ENCODE peak calls at places on chromosomes 11 and 22, in eight cellular contexts. One of them, this sample, is unnamed.
A peak's percentile ranks its signal among the peaks of the same experiment; 100 is the strongest.

GRCh38 chr22:33025675-33026074 is 32.5 kb downstream of the SYN3 start:
- DNase-seq in fibroblast of the conjunctiva: no peak
- DNase-seq in colonic mucosa: no peak
- DNase-seq in adrenal gland: no peak
- DNase-seq in activated T-cell treated with anti-CD3 and anti-CD28 coated beads for 1 hour: no peak
- DNase-seq in thoracic aorta: no peak
- DNase-seq in LoVo: no peak
- DNase-seq in WERI-Rb-1: no peak
- DNase-seq in this sample: no peak

GRCh38 chr11:76763573-76764348 is 19.4 kb upstream of the TSKU start:
- DNase-seq in colonic mucosa: no peak
- DNase-seq in activated T-cell treated with anti-CD3 and anti-CD28 coated beads for 1 hour: no peak
- DNase-seq in thoracic aorta: no peak
- DNase-seq in WERI-Rb-1: no peak
- DNase-seq in fibroblast of the conjunctiva: no peak
- DNase-seq in LoVo: no peak
- DNase-seq in adrenal gland: no peak
- DNase-seq in this sample: no peak

GRCh38 chr22:26474687-26475086 is 8.9 kb downstream of the HPS4 start:
- DNase-seq in activated T-cell treated with anti-CD3 and anti-CD28 coated beads for 1 hour: no peak
- DNase-seq in WERI-Rb-1: no peak
- DNase-seq in thoracic aorta: no peak
- DNase-seq in adrenal gland: no peak
- DNase-seq in LoVo: no peak
- DNase-seq in colonic mucosa: no peak
- DNase-seq in fibroblast of the conjunctiva: no peak
- DNase-seq in this sample: no peak

GRCh38 chr11:69954756-69955155 is 123.4 kb upstream of the ANO1 start:
- DNase-seq in LoVo: no peak
- DNase-seq in WERI-Rb-1: no peak
- DNase-seq in adrenal gland: no peak
- DNase-seq in fibroblast of the conjunctiva: no peak
- DNase-seq in activated T-cell treated with anti-CD3 and anti-CD28 coated beads for 1 hour: no peak
- DNase-seq in colonic mucosa: no peak
- DNase-seq in thoracic aorta: no peak
- DNase-seq in this sample: no peak

GRCh38 chr11:113991170-113991569 is 16.3 kb downstream of the HTR3A start:
- DNase-seq in LoVo: peak; percentile 18
- DNase-seq in fibroblast of the conjunctiva: no peak
- DNase-seq in colonic mucosa: no peak
- DNase-seq in thoracic aorta: no peak
- DNase-seq in activated T-cell treated with anti-CD3 and anti-CD28 coated beads for 1 hour: no peak
- DNase-seq in adrenal gland: peak; percentile 27
- DNase-seq in WERI-Rb-1: no peak
- DNase-seq in this sample: no peak

GRCh38 chr11:75929706-75930105 is 114.7 kb downstream of the UVRAG start:
- DNase-seq in activated T-cell treated with anti-CD3 and anti-CD28 coated beads for 1 hour: no peak
- DNase-seq in thoracic aorta: no peak
- DNase-seq in colonic mucosa: no peak
- DNase-seq in adrenal gland: no peak
- DNase-seq in fibroblast of the conjunctiva: no peak
- DNase-seq in LoVo: no peak
- DNase-seq in WERI-Rb-1: no peak
- DNase-seq in this sample: no peak

GRCh38 chr11:66366844-66367477 is 4.6 kb downstream of the SLC29A2 start:
- DNase-seq in adrenal gland: no peak
- DNase-seq in WERI-Rb-1: no peak
- DNase-seq in LoVo: no peak
- DNase-seq in fibroblast of the conjunctiva: no peak
- DNase-seq in colonic mucosa: no peak
- DNase-seq in thoracic aorta: no peak
- DNase-seq in activated T-cell treated with anti-CD3 and anti-CD28 coated beads for 1 hour: no peak
- DNase-seq in this sample: no peak

GRCh38 chr11:119878990-119879389 is 150.0 kb upstream of the NECTIN1 start:
- DNase-seq in WERI-Rb-1: no peak
- DNase-seq in fibroblast of the conjunctiva: no peak
- DNase-seq in colonic mucosa: no peak
- DNase-seq in LoVo: no peak
- DNase-seq in adrenal gland: no peak
- DNase-seq in activated T-cell treated with anti-CD3 and anti-CD28 coated beads for 1 hour: no peak
- DNase-seq in thoracic aorta: no peak
- DNase-seq in this sample: no peak

GRCh38 chr11:72228229-72228843 is 3.8 kb downstream of the INPPL1 start:
- DNase-seq in colonic mucosa: no peak
- DNase-seq in adrenal gland: no peak
- DNase-seq in WERI-Rb-1: no peak
- DNase-seq in thoracic aorta: no peak
- DNase-seq in fibroblast of the conjunctiva: no peak
- DNase-seq in activated T-cell treated with anti-CD3 and anti-CD28 coated beads for 1 hour: no peak
- DNase-seq in LoVo: no peak
- DNase-seq in this sample: no peak

GRCh38 chr11:76240143-76240505 is 33.8 kb upstream of the WNT11 start:
- DNase-seq in colonic mucosa: no peak
- DNase-seq in adrenal gland: no peak
- DNase-seq in LoVo: no peak
- DNase-seq in activated T-cell treated with anti-CD3 and anti-CD28 coated beads for 1 hour: no peak
- DNase-seq in WERI-Rb-1: no peak
- DNase-seq in thoracic aorta: no peak
- DNase-seq in fibroblast of the conjunctiva: no peak
- DNase-seq in this sample: no peak

GRCh38 chr11:134272381-134273316 is 3.5 kb upstream of the GLB1L3 start:
- DNase-seq in colonic mucosa: no peak
- DNase-seq in adrenal gland: no peak
- DNase-seq in WERI-Rb-1: no peak
- DNase-seq in activated T-cell treated with anti-CD3 and anti-CD28 coated beads for 1 hour: no peak
- DNase-seq in thoracic aorta: no peak
- DNase-seq in fibroblast of the conjunctiva: no peak
- DNase-seq in LoVo: no peak
- DNase-seq in this sample: no peak

GRCh38 chr11:82105331-82105992 is 628.2 kb downstream of the FAM181B start:
- DNase-seq in adrenal gland: no peak
- DNase-seq in activated T-cell treated with anti-CD3 and anti-CD28 coated beads for 1 hour: no peak
- DNase-seq in colonic mucosa: no peak
- DNase-seq in LoVo: no peak
- DNase-seq in thoracic aorta: no peak
- DNase-seq in WERI-Rb-1: no peak
- DNase-seq in fibroblast of the conjunctiva: no peak
- DNase-seq in this sample: no peak

GRCh38 chr22:48576333-48577013 is 1251.2 kb downstream of the BRD1 start:
- DNase-seq in WERI-Rb-1: peak; percentile 55
- DNase-seq in adrenal gland: no peak
- DNase-seq in activated T-cell treated with anti-CD3 and anti-CD28 coated beads for 1 hour: no peak
- DNase-seq in fibroblast of the conjunctiva: no peak
- DNase-seq in thoracic aorta: no peak
- DNase-seq in colonic mucosa: no peak
- DNase-seq in LoVo: no peak
- DNase-seq in this sample: no peak

GRCh38 chr22:35376728-35377472 is 4.0 kb upstream of the HMOX1 start:
- DNase-seq in WERI-Rb-1: peak; percentile 71
- DNase-seq in colonic mucosa: peak; percentile 96
- DNase-seq in fibroblast of the conjunctiva: peak; percentile 97
- DNase-seq in adrenal gland: peak; percentile 92
- DNase-seq in LoVo: peak; percentile 91
- DNase-seq in activated T-cell treated with anti-CD3 and anti-CD28 coated beads for 1 hour: no peak
- DNase-seq in thoracic aorta: peak; percentile 92
- DNase-seq in this sample: peak; percentile 94

GRCh38 chr11:118790357-118791014 is 478 bp downstream of the DDX6 start:
- DNase-seq in activated T-cell treated with anti-CD3 and anti-CD28 coated beads for 1 hour: peak; percentile 48
- DNase-seq in adrenal gland: peak; percentile 68
- DNase-seq in thoracic aorta: no peak
- DNase-seq in WERI-Rb-1: peak; percentile 71
- DNase-seq in LoVo: peak; percentile 28
- DNase-seq in fibroblast of the conjunctiva: peak; percentile 48
- DNase-seq in colonic mucosa: peak; percentile 69
- DNase-seq in this sample: peak; percentile 56

GRCh38 chr11:22898036-22898435 is 37.8 kb upstream of the CCDC179 start:
- DNase-seq in WERI-Rb-1: no peak
- DNase-seq in colonic mucosa: no peak
- DNase-seq in fibroblast of the conjunctiva: no peak
- DNase-seq in thoracic aorta: no peak
- DNase-seq in LoVo: no peak
- DNase-seq in adrenal gland: no peak
- DNase-seq in activated T-cell treated with anti-CD3 and anti-CD28 coated beads for 1 hour: no peak
- DNase-seq in this sample: no peak

GRCh38 chr22:19962246-19962908 is 20.8 kb upstream of the TXNRD2 start:
- DNase-seq in adrenal gland: peak; percentile 81
- DNase-seq in LoVo: peak; percentile 41
- DNase-seq in thoracic aorta: no peak
- DNase-seq in WERI-Rb-1: peak; percentile 86
- DNase-seq in fibroblast of the conjunctiva: peak; percentile 72
- DNase-seq in colonic mucosa: peak; percentile 91
- DNase-seq in activated T-cell treated with anti-CD3 and anti-CD28 coated beads for 1 hour: no peak
- DNase-seq in this sample: no peak

GRCh38 chr11:95339554-95339953 is 108.6 kb upstream of the SESN3 start:
- DNase-seq in adrenal gland: no peak
- DNase-seq in thoracic aorta: no peak
- DNase-seq in LoVo: no peak
- DNase-seq in activated T-cell treated with anti-CD3 and anti-CD28 coated beads for 1 hour: no peak
- DNase-seq in colonic mucosa: no peak
- DNase-seq in fibroblast of the conjunctiva: no peak
- DNase-seq in WERI-Rb-1: no peak
- DNase-seq in this sample: no peak

GRCh38 chr11:45238724-45239123 is 47.4 kb downstream of the SYT13 start:
- DNase-seq in activated T-cell treated with anti-CD3 and anti-CD28 coated beads for 1 hour: no peak
- DNase-seq in WERI-Rb-1: no peak
- DNase-seq in fibroblast of the conjunctiva: peak; percentile 1
- DNase-seq in thoracic aorta: no peak
- DNase-seq in LoVo: no peak
- DNase-seq in adrenal gland: no peak
- DNase-seq in colonic mucosa: no peak
- DNase-seq in this sample: no peak

GRCh38 chr11:35237860-35238715 is 99.1 kb downstream of the CD44 start:
- DNase-seq in fibroblast of the conjunctiva: no peak
- DNase-seq in activated T-cell treated with anti-CD3 and anti-CD28 coated beads for 1 hour: no peak
- DNase-seq in LoVo: peak; percentile 51
- DNase-seq in colonic mucosa: peak; percentile 61
- DNase-seq in WERI-Rb-1: peak; percentile 67
- DNase-seq in thoracic aorta: no peak
- DNase-seq in adrenal gland: peak; percentile 65
- DNase-seq in this sample: peak; percentile 36

GRCh38 chr11:111018571-111018970 is 227.0 kb upstream of the POU2AF2 start:
- DNase-seq in LoVo: no peak
- DNase-seq in activated T-cell treated with anti-CD3 and anti-CD28 coated beads for 1 hour: no peak
- DNase-seq in fibroblast of the conjunctiva: peak; percentile 24
- DNase-seq in WERI-Rb-1: no peak
- DNase-seq in thoracic aorta: no peak
- DNase-seq in adrenal gland: no peak
- DNase-seq in colonic mucosa: no peak
- DNase-seq in this sample: no peak

GRCh38 chr11:120209750-120210650 is 832 bp upstream of the OAF start:
- DNase-seq in fibroblast of the conjunctiva: no peak
- DNase-seq in LoVo: peak; percentile 11
- DNase-seq in adrenal gland: no peak
- DNase-seq in WERI-Rb-1: no peak
- DNase-seq in activated T-cell treated with anti-CD3 and anti-CD28 coated beads for 1 hour: no peak
- DNase-seq in thoracic aorta: no peak
- DNase-seq in colonic mucosa: no peak
- DNase-seq in this sample: no peak

GRCh38 chr11:113106507-113106906 is 145.3 kb downstream of the NCAM1 start:
- DNase-seq in activated T-cell treated with anti-CD3 and anti-CD28 coated beads for 1 hour: no peak
- DNase-seq in thoracic aorta: no peak
- DNase-seq in WERI-Rb-1: no peak
- DNase-seq in adrenal gland: no peak
- DNase-seq in LoVo: no peak
- DNase-seq in colonic mucosa: no peak
- DNase-seq in fibroblast of the conjunctiva: no peak
- DNase-seq in this sample: no peak

GRCh38 chr11:130212431-130212961 is 52.9 kb downstream of the ST14 start:
- DNase-seq in activated T-cell treated with anti-CD3 and anti-CD28 coated beads for 1 hour: no peak
- DNase-seq in thoracic aorta: no peak
- DNase-seq in fibroblast of the conjunctiva: no peak
- DNase-seq in LoVo: no peak
- DNase-seq in WERI-Rb-1: peak; percentile 20
- DNase-seq in colonic mucosa: peak; percentile 22
- DNase-seq in adrenal gland: no peak
- DNase-seq in this sample: no peak

GRCh38 chr11:105137286-105137685 is 2.3 kb downstream of the CARD18 start:
- DNase-seq in thoracic aorta: no peak
- DNase-seq in fibroblast of the conjunctiva: no peak
- DNase-seq in colonic mucosa: no peak
- DNase-seq in WERI-Rb-1: no peak
- DNase-seq in adrenal gland: no peak
- DNase-seq in LoVo: no peak
- DNase-seq in activated T-cell treated with anti-CD3 and anti-CD28 coated beads for 1 hour: no peak
- DNase-seq in this sample: no peak

GRCh38 chr11:95888439-95888838 is 35.5 kb downstream of the MTMR2 start:
- DNase-seq in fibroblast of the conjunctiva: no peak
- DNase-seq in thoracic aorta: no peak
- DNase-seq in LoVo: no peak
- DNase-seq in adrenal gland: no peak
- DNase-seq in WERI-Rb-1: no peak
- DNase-seq in colonic mucosa: no peak
- DNase-seq in activated T-cell treated with anti-CD3 and anti-CD28 coated beads for 1 hour: no peak
- DNase-seq in this sample: no peak

GRCh38 chr11:128174465-128175101 is 412.8 kb downstream of the ETS1 start:
- DNase-seq in fibroblast of the conjunctiva: no peak
- DNase-seq in LoVo: no peak
- DNase-seq in WERI-Rb-1: peak; percentile 54
- DNase-seq in adrenal gland: no peak
- DNase-seq in activated T-cell treated with anti-CD3 and anti-CD28 coated beads for 1 hour: no peak
- DNase-seq in thoracic aorta: no peak
- DNase-seq in colonic mucosa: no peak
- DNase-seq in this sample: no peak

GRCh38 chr22:43381693-43382092 is 30.1 kb upstream of the MPPED1 start:
- DNase-seq in activated T-cell treated with anti-CD3 and anti-CD28 coated beads for 1 hour: no peak
- DNase-seq in WERI-Rb-1: no peak
- DNase-seq in fibroblast of the conjunctiva: no peak
- DNase-seq in adrenal gland: no peak
- DNase-seq in LoVo: no peak
- DNase-seq in colonic mucosa: no peak
- DNase-seq in thoracic aorta: no peak
- DNase-seq in this sample: peak; percentile 26

GRCh38 chr22:23067023-23067650 is 3.2 kb upstream of the GNAZ start:
- DNase-seq in thoracic aorta: no peak
- DNase-seq in adrenal gland: peak; percentile 5
- DNase-seq in activated T-cell treated with anti-CD3 and anti-CD28 coated beads for 1 hour: no peak
- DNase-seq in LoVo: no peak
- DNase-seq in WERI-Rb-1: peak; percentile 4
- DNase-seq in colonic mucosa: no peak
- DNase-seq in fibroblast of the conjunctiva: no peak
- DNase-seq in this sample: no peak

GRCh38 chr11:9859491-9860305 is 195.8 kb downstream of the SWAP70 start:
- DNase-seq in activated T-cell treated with anti-CD3 and anti-CD28 coated beads for 1 hour: no peak
- DNase-seq in adrenal gland: no peak
- DNase-seq in WERI-Rb-1: no peak
- DNase-seq in colonic mucosa: no peak
- DNase-seq in thoracic aorta: no peak
- DNase-seq in fibroblast of the conjunctiva: no peak
- DNase-seq in LoVo: no peak
- DNase-seq in this sample: no peak

GRCh38 chr11:45880772-45881570 is 4.5 kb upstream of the MAPK8IP1 start:
- DNase-seq in WERI-Rb-1: no peak
- DNase-seq in thoracic aorta: no peak
- DNase-seq in activated T-cell treated with anti-CD3 and anti-CD28 coated beads for 1 hour: no peak
- DNase-seq in adrenal gland: no peak
- DNase-seq in fibroblast of the conjunctiva: no peak
- DNase-seq in LoVo: no peak
- DNase-seq in colonic mucosa: no peak
- DNase-seq in this sample: no peak